ENCODE peak calls at places on chromosomes 3 and 15, in four cellular contexts. Q, J, R and P are unnamed samples.

GRCh38 chr3:122011396-122011795 is 10.7 kb downstream of the ILDR1 start:
- DNase-seq in R (no peak), J (no peak), Q (no peak), P (no peak)

GRCh38 chr15:37028609-37029287 is 71.6 kb downstream of the MEIS2 start:
- DNase-seq in J (no peak), R (no peak), Q (no peak), P (no peak)

GRCh38 chr3:144921710-144922109 is 950.1 kb downstream of the DIPK2A start:
- DNase-seq in R (no peak), Q (no peak), J (no peak), P (no peak)

GRCh38 chr15:35713733-35714132 is 167.8 kb upstream of the DPH6 start:
- DNase-seq in Q (no peak), R (no peak), J (no peak), P (no peak)

GRCh38 chr15:67024998-67025368 is 40.4 kb upstream of the SMAD3 start:
- DNase-seq in J (no peak), R (no peak), Q (no peak), P (no peak)

GRCh38 chr15:64667736-64668161 is 107.6 kb downstream of the RBPMS2 start:
- DNase-seq in R (no peak), J (no peak), Q (no peak), P (no peak)

GRCh38 chr3:127288343-127288742 is 497 bp upstream of the PRR20G start:
- DNase-seq in R (no peak), Q (no peak), J (no peak), P (no peak)

GRCh38 chr3:188164248-188164687 is 10.3 kb downstream of the LPP start:
- DNase-seq in R (no peak), Q (no peak), J (no peak), P (no peak)

GRCh38 chr3:34008836-34009479 is 210.5 kb downstream of the PDCD6IP start:
- DNase-seq in R (no peak), Q (no peak), J (no peak), P (no peak)

GRCh38 chr3:72997421-72997961 is 880 bp downstream of the PPP4R2 start:
- DNase-seq in Q (no peak), J (peak), R (peak), P (peak)

GRCh38 chr15:73598540-73599195 is 34.5 kb downstream of the NPTN start:
- DNase-seq in J (no peak), R (peak), Q (no peak), P (no peak)

GRCh38 chr15:64683378-64683777 is 92.0 kb downstream of the RBPMS2 start:
- DNase-seq in J (no peak), Q (no peak), R (no peak), P (no peak)

GRCh38 chr3:194104041-194104751 is 31.8 kb upstream of the HES1 start:
- DNase-seq in R (peak), Q (no peak), J (no peak), P (no peak)

GRCh38 chr3:177591371-177591770 is 394.1 kb upstream of the TBL1XR1 start:
- DNase-seq in J (no peak), Q (no peak), R (no peak), P (no peak)

GRCh38 chr15:71237456-71238188 is 122.4 kb downstream of the THSD4 start:
- DNase-seq in Q (no peak), R (no peak), J (no peak), P (no peak)

GRCh38 chr3:103247459-103247858 is 812.6 kb downstream of the ZPLD1 start:
- DNase-seq in R (no peak), Q (no peak), J (no peak), P (no peak)

GRCh38 chr3:183033746-183034145 is 53.4 kb upstream of the DCUN1D1 start:
- DNase-seq in R (no peak), Q (no peak), J (no peak), P (no peak)

GRCh38 chr15:65305144-65305758 is 774 bp downstream of the RNU5B-1 start:
- DNase-seq in Q (no peak), R (no peak), J (no peak), P (no peak)

GRCh38 chr15:85142324-85142723 is 160.7 kb downstream of the PDE8A start:
- DNase-seq in Q (no peak), J (no peak), R (no peak), P (no peak)

GRCh38 chr3:43236008-43236407 is 50.3 kb upstream of the SNRK start:
- DNase-seq in Q (no peak), R (no peak), J (no peak), P (no peak)

GRCh38 chr3:195003006-195003892 is 267.7 kb downstream of the XXYLT1 start:
- DNase-seq in J (no peak), R (no peak), Q (no peak), P (peak)

GRCh38 chr3:124963755-124964154 is 29.2 kb upstream of the MUC13 start:
- DNase-seq in R (no peak), Q (no peak), J (no peak), P (no peak)

GRCh38 chr3:45932112-45932511 is 11.2 kb upstream of the CXCR6 start:
- DNase-seq in J (no peak), Q (no peak), R (no peak), P (no peak)

GRCh38 chr3:27310693-27311092 is 58.5 kb downstream of the NEK10 start:
- DNase-seq in Q (no peak), R (no peak), J (no peak), P (no peak)

GRCh38 chr3:132803889-132804288 is 81.7 kb upstream of the NPHP3 start:
- DNase-seq in Q (no peak), R (peak), J (no peak), P (no peak)

GRCh38 chr15:100115711-100116090 is 226.1 kb downstream of the ADAMTS17 start:
- DNase-seq in Q (no peak), J (no peak), R (no peak), P (no peak)

GRCh38 chr3:194485876-194486539 is 794 bp downstream of the ATP13A3 start:
- DNase-seq in R (peak), Q (peak), J (peak), P (peak)

GRCh38 chr3:157175678-157176077 is 15.7 kb upstream of the CCNL1 start:
- DNase-seq in J (no peak), Q (no peak), R (no peak), P (no peak)

GRCh38 chr3:45684327-45684892 is 4.8 kb upstream of the SACM1L start:
- DNase-seq in R (no peak), Q (no peak), J (no peak), P (no peak)

GRCh38 chr3:13700889-13701288 is 152.0 kb downstream of the FBLN2 start:
- DNase-seq in R (no peak), Q (no peak), J (no peak), P (no peak)

GRCh38 chr3:12187448-12188327 is 29.0 kb upstream of the TIMP4 start:
- DNase-seq in R (no peak), J (no peak), Q (peak), P (no peak)

GRCh38 chr15:98976500-98976899 is 31.1 kb downstream of the PGPEP1L start:
- DNase-seq in J (no peak), R (no peak), Q (no peak), P (no peak)